ENCODE peak calls at places on chromosomes 3 and 15, in four cellular contexts. P is T-cell, O is NCI-H524 treated with DMSO at 0.1 percent for 48 hours, Y is esophagus squamous epithelium. M is an unnamed sample.

GRCh38 chr3:98734737-98735136 is 28.4 kb upstream of the ST3GAL6 start:
- DNase-seq in O (peak; percentile 65), P (no peak), Y (no peak), M (no peak)

GRCh38 chr15:91118796-91119590 is 18.9 kb downstream of the SV2B start:
- DNase-seq in P (no peak), O (peak; percentile 82), Y (no peak), M (no peak)

GRCh38 chr3:141796436-141797166 is 33.4 kb downstream of the GRK7 start:
- DNase-seq in Y (no peak), O (no peak), P (peak; percentile 24), M (peak; percentile 17)

GRCh38 chr3:179642871-179643270 is 10.0 kb upstream of the USP13 start:
- DNase-seq in P (no peak), Y (no peak), O (no peak), M (no peak)

GRCh38 chr15:63970723-63971426 is 75.4 kb downstream of the DAPK2 start:
- DNase-seq in P (no peak), O (no peak), Y (no peak), M (no peak)

GRCh38 chr3:7260975-7261374 is 400.1 kb downstream of the GRM7 start:
- DNase-seq in P (no peak), Y (no peak), O (no peak), M (no peak)

GRCh38 chr3:42071720-42072582 is 19.2 kb upstream of the TRAK1 start:
- DNase-seq in O (peak; percentile 66), P (no peak), Y (no peak), M (no peak)

GRCh38 chr3:115996420-115997108 is 373.3 kb downstream of the GAP43 start:
- DNase-seq in P (no peak), O (no peak), Y (no peak), M (no peak)

GRCh38 chr3:169128579-169128978 is 534.9 kb downstream of the MECOM start:
- DNase-seq in O (no peak), Y (no peak), P (no peak), M (no peak)

GRCh38 chr15:96887730-96888129 is 557.2 kb downstream of the NR2F2 start:
- DNase-seq in P (no peak), Y (no peak), O (no peak), M (no peak)

GRCh38 chr3:40980467-40980866 is 218.8 kb upstream of the CTNNB1 start:
- DNase-seq in Y (no peak), P (no peak), O (no peak), M (no peak)

GRCh38 chr3:88092270-88092669 is 33.2 kb downstream of the ZNF654 start:
- DNase-seq in O (no peak), P (no peak), Y (no peak), M (no peak)

GRCh38 chr3:42683875-42684593 is 1.3 kb upstream of the KLHL40 start:
- DNase-seq in O (no peak), Y (no peak), P (no peak), M (no peak)

GRCh38 chr3:24365168-24365567 is 129.5 kb downstream of the THRB start:
- DNase-seq in O (no peak), Y (no peak), P (no peak), M (no peak)

GRCh38 chr15:83046558-83047127 is 20.4 kb downstream of the BTBD1 start:
- DNase-seq in P (no peak), O (no peak), Y (no peak), M (no peak)

GRCh38 chr3:196611761-196612483 is 27.6 kb upstream of the NRROS start:
- DNase-seq in Y (no peak), O (no peak), P (no peak), M (no peak)

GRCh38 chr15:70260096-70260495 is 162.4 kb upstream of the TLE3 start:
- DNase-seq in Y (no peak), P (no peak), O (no peak), M (no peak)

GRCh38 chr3:102174312-102174712 is 260.5 kb upstream of the ZPLD1 start:
- DNase-seq in P (no peak), Y (no peak), O (no peak), M (no peak)

GRCh38 chr15:31300208-31300661 is 26.4 kb upstream of the KLF13 start:
- DNase-seq in O (no peak), Y (no peak), P (no peak), M (no peak)

GRCh38 chr3:100185847-100186246 is 71.5 kb upstream of the FILIP1L start:
- DNase-seq in Y (no peak), O (no peak), P (no peak), M (no peak)

M was measured in naive thymus-derived CD8-positive, alpha-beta T cell.